ENCODE peak calls at places on chromosomes 3 and 15, in seven cellular contexts. One of them, this sample, is unnamed.

GRCh38 chr15:80264031-80264430 is 12.0 kb upstream of the CTXND1 start:
- DNase-seq in HCT116: no peak
- DNase-seq in SK-N-SH: no peak
- DNase-seq in H1: no peak
- DNase-seq in K562: peak; percentile 17
- DNase-seq in HepG2: no peak
- DNase-seq in GM12878: no peak
- DNase-seq in this sample: peak; percentile 38

GRCh38 chr15:53982281-53982680 is 4.0 kb downstream of the UNC13C start:
- DNase-seq in HCT116: no peak
- DNase-seq in SK-N-SH: no peak
- DNase-seq in H1: no peak
- DNase-seq in K562: no peak
- DNase-seq in HepG2: no peak
- DNase-seq in GM12878: no peak
- DNase-seq in this sample: no peak

GRCh38 chr15:60804986-60805949 is 326.3 kb upstream of the ICE2 start:
- DNase-seq in HCT116: no peak
- DNase-seq in SK-N-SH: no peak
- DNase-seq in H1: peak; percentile 70
- DNase-seq in K562: no peak
- DNase-seq in HepG2: no peak
- DNase-seq in GM12878: no peak
- DNase-seq in this sample: no peak

GRCh38 chr15:38683382-38684242 is 119.0 kb upstream of the RASGRP1 start:
- DNase-seq in HCT116: peak; percentile 27
- DNase-seq in SK-N-SH: peak; percentile 43
- DNase-seq in H1: peak; percentile 58
- DNase-seq in K562: peak; percentile 28
- DNase-seq in HepG2: peak; percentile 27
- DNase-seq in GM12878: no peak
- DNase-seq in this sample: peak; percentile 28

GRCh38 chr3:77825045-77825827 is 785.3 kb downstream of the ROBO2 start:
- DNase-seq in HCT116: no peak
- DNase-seq in SK-N-SH: no peak
- DNase-seq in H1: no peak
- DNase-seq in K562: no peak
- DNase-seq in HepG2: no peak
- DNase-seq in GM12878: no peak
- DNase-seq in this sample: no peak

GRCh38 chr15:48723964-48724363 is 78.5 kb upstream of the FBN1 start:
- DNase-seq in HCT116: no peak
- DNase-seq in SK-N-SH: no peak
- DNase-seq in H1: no peak
- DNase-seq in K562: no peak
- DNase-seq in HepG2: no peak
- DNase-seq in GM12878: no peak
- DNase-seq in this sample: no peak

GRCh38 chr3:160003520-160004128 is 15.0 kb downstream of the IL12A start:
- DNase-seq in HCT116: peak; percentile 48
- DNase-seq in SK-N-SH: peak; percentile 57
- DNase-seq in H1: peak; percentile 76
- DNase-seq in K562: peak; percentile 16
- DNase-seq in HepG2: peak; percentile 51
- DNase-seq in GM12878: no peak
- DNase-seq in this sample: peak; percentile 81

GRCh38 chr3:52830535-52831258 is at the start of gene ITIH4:
- DNase-seq in HCT116: no peak
- DNase-seq in SK-N-SH: no peak
- DNase-seq in H1: no peak
- DNase-seq in K562: peak; percentile 43
- DNase-seq in HepG2: no peak
- DNase-seq in GM12878: no peak
- DNase-seq in this sample: no peak

GRCh38 chr15:43769584-43770228 is 7.1 kb downstream of the ELL3 start:
- DNase-seq in HCT116: no peak
- DNase-seq in SK-N-SH: peak; percentile 72
- DNase-seq in H1: peak; percentile 79
- DNase-seq in K562: peak; percentile 59
- DNase-seq in HepG2: peak; percentile 50
- DNase-seq in GM12878: no peak
- DNase-seq in this sample: no peak
- TF ChIP-seq JUND in HCT116: no peak
- TF ChIP-seq JUND in SK-N-SH: no peak
- TF ChIP-seq JUND in H1: no peak
- TF ChIP-seq JUND in K562: peak; percentile 18
- TF ChIP-seq JUND in HepG2: no peak
- TF ChIP-seq JUND in GM12878: no peak
- TF ChIP-seq JUND in this sample: no peak

DNA sequence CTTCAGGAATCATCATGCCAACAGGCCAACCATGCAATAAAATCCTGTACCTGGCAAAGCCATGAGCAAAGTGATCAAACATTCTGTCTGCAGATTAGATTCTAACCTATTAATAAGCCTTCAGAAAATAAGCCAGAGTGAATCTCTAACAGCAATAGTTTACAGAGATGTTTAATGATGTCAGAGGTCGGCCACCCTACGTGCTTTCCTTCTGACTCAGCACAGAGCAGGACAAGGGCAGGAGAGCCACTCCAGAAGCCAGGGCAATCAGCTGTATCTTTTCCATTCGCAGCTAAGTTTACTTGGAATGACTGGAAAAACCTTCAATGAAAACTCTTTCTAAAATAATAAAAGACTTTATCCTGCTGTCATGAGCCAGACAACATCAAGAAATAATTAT is 13.2 kb downstream of the COL8A1 start:
- DNase-seq in HCT116: no peak
- DNase-seq in SK-N-SH: no peak
- DNase-seq in H1: no peak
- DNase-seq in K562: no peak
- DNase-seq in HepG2: no peak
- DNase-seq in GM12878: no peak
- DNase-seq in this sample: no peak
- TF ChIP-seq JUND in HCT116: no peak
- TF ChIP-seq JUND in SK-N-SH: no peak
- TF ChIP-seq JUND in H1: no peak
- TF ChIP-seq JUND in K562: no peak
- TF ChIP-seq JUND in HepG2: no peak
- TF ChIP-seq JUND in GM12878: no peak
- TF ChIP-seq JUND in this sample: no peak

DNA sequence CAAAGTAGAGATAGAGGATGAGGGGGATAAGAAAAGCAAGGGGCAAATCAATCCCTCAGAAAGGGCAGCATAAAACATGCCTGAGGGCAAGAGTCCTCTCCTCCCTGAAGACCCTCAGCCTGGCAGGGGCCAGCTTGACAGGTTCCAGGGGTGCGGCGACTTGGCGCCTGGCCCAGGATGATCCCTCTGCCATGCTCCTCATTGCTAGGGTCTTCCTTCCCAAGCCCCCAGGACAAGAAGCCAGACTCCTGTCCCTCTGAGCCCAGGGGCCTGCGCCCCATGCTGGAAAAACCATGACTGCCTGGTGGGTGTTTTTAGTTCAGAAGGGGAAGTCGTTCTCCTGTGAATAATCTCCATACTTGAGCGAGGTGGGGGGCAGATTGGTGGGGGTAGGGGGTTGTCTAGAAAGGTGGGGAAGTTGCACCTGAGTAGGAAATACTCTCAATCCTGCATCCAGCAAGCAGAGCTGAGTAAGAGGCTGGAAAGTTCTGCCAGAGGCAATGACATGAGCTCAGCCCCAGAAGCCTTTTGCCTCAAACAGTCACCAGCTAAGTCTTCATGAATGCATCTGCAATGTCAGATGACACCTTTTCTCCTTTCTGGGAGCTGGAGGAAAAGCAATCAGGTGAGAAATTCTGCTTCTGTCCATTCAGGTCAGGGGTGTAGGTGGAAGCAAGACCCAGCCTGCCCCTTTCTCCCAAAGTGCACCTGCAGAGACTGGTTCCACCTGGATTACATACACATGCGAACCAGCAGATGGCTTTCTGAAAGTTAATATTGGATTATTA is 18.3 kb downstream of the SLC12A8 start:
- DNase-seq in HCT116: no peak
- DNase-seq in SK-N-SH: no peak
- DNase-seq in H1: no peak
- DNase-seq in K562: no peak
- DNase-seq in HepG2: no peak
- DNase-seq in GM12878: no peak
- DNase-seq in this sample: no peak
- TF ChIP-seq JUND in HCT116: no peak
- TF ChIP-seq JUND in SK-N-SH: no peak
- TF ChIP-seq JUND in H1: no peak
- TF ChIP-seq JUND in K562: no peak
- TF ChIP-seq JUND in HepG2: no peak
- TF ChIP-seq JUND in GM12878: no peak
- TF ChIP-seq JUND in this sample: no peak

GRCh38 chr3:16460886-16461285 is 52.6 kb downstream of the RFTN1 start:
- DNase-seq in HCT116: no peak
- DNase-seq in SK-N-SH: no peak
- DNase-seq in H1: no peak
- DNase-seq in K562: no peak
- DNase-seq in HepG2: no peak
- DNase-seq in GM12878: no peak
- DNase-seq in this sample: no peak

GRCh38 chr3:16461463-16462245 is 51.8 kb downstream of the RFTN1 start:
- DNase-seq in HCT116: no peak
- DNase-seq in SK-N-SH: peak; percentile 55
- DNase-seq in H1: no peak
- DNase-seq in K562: no peak
- DNase-seq in HepG2: no peak
- DNase-seq in GM12878: no peak
- DNase-seq in this sample: no peak

GRCh38 chr3:16463119-16463518 is 50.4 kb downstream of the RFTN1 start:
- DNase-seq in HCT116: no peak
- DNase-seq in SK-N-SH: no peak
- DNase-seq in H1: no peak
- DNase-seq in K562: no peak
- DNase-seq in HepG2: no peak
- DNase-seq in GM12878: no peak
- DNase-seq in this sample: no peak

GRCh38 chr3:16463914-16464313 is 49.6 kb downstream of the RFTN1 start:
- DNase-seq in HCT116: no peak
- DNase-seq in SK-N-SH: no peak
- DNase-seq in H1: no peak
- DNase-seq in K562: no peak
- DNase-seq in HepG2: no peak
- DNase-seq in GM12878: no peak
- DNase-seq in this sample: no peak

GRCh38 chr3:16462679-16463078 is 50.8 kb downstream of the RFTN1 start:
- DNase-seq in HCT116: no peak
- DNase-seq in SK-N-SH: no peak
- DNase-seq in H1: no peak
- DNase-seq in K562: no peak
- DNase-seq in HepG2: no peak
- DNase-seq in GM12878: no peak
- DNase-seq in this sample: no peak
- TF ChIP-seq JUND in HCT116: no peak
- TF ChIP-seq JUND in SK-N-SH: no peak
- TF ChIP-seq JUND in H1: no peak
- TF ChIP-seq JUND in K562: no peak
- TF ChIP-seq JUND in HepG2: no peak
- TF ChIP-seq JUND in GM12878: no peak
- TF ChIP-seq JUND in this sample: no peak

GRCh38 chr3:174441588-174442316 is 417.4 kb upstream of the NAALADL2 start:
- DNase-seq in HCT116: no peak
- DNase-seq in SK-N-SH: no peak
- DNase-seq in H1: no peak
- DNase-seq in K562: no peak
- DNase-seq in HepG2: no peak
- DNase-seq in GM12878: no peak
- DNase-seq in this sample: peak; percentile 63
- TF ChIP-seq JUND in HCT116: no peak
- TF ChIP-seq JUND in SK-N-SH: no peak
- TF ChIP-seq JUND in H1: no peak
- TF ChIP-seq JUND in K562: no peak
- TF ChIP-seq JUND in HepG2: no peak
- TF ChIP-seq JUND in GM12878: no peak
- TF ChIP-seq JUND in this sample: no peak

This sample was measured in T47D.